ENCODE peak calls at places on chromosome 20, in seven cellular contexts. P is HT1080; R is posterior cingulate gyrus; N is stimulated activated CD4-positive, alpha-beta T cell treated with anti-CD3 and anti-CD28 coated beads, TNF-alpha, amount 100 ng/mL, for 1 hour; K is activated CD4-positive, alpha-beta memory T cell treated with anti-CD3 and anti-CD28 coated beads, Interleukin-2, amount 10 ng/mL, durations not matched to agents 7 days and 5 days; S is tibial artery; I is neural progenitor cell. A is an unnamed sample.

GRCh38 chr20:58994390-58995159 is 12.5 kb downstream of the CTSZ start:
- DNase-seq in P (no peak), R (no peak), N (no peak), K (no peak), S (peak; percentile 52), I (no peak), A (no peak)

GRCh38 chr20:17867546-17867945 is 101.0 kb downstream of the SNX5 start:
- DNase-seq in P (no peak), R (no peak), N (no peak), K (no peak), S (no peak), I (no peak), A (no peak)

GRCh38 chr20:884983-885952 is 30.9 kb downstream of the ANGPT4 start:
- DNase-seq in P (no peak), R (peak; percentile 86), N (no peak), K (no peak), S (peak; percentile 86), I (peak; percentile 94), A (peak; percentile 52)

GRCh38 chr20:11083841-11084240 is 410.0 kb upstream of the JAG1 start:
- DNase-seq in P (peak; percentile 37), R (no peak), N (no peak), K (no peak), S (no peak), I (no peak), A (peak; percentile 74)

GRCh38 chr20:42461965-42462593 is 727.6 kb downstream of the PTPRT start:
- DNase-seq in P (no peak), R (no peak), N (no peak), K (no peak), S (no peak), I (no peak), A (no peak)

GRCh38 chr20:5570442-5570841 is 179.8 kb upstream of the SHLD1 start:
- DNase-seq in P (no peak), R (no peak), N (no peak), K (no peak), S (no peak), I (no peak), A (no peak)

GRCh38 chr20:29878281-29878741 is 1379.2 kb upstream of the DEFB115 start:
- DNase-seq in P (peak; percentile 66), R (peak; percentile 73), N (no peak), K (no peak), S (no peak), I (peak; percentile 24), A (peak; percentile 20)

GRCh38 chr20:48879609-48880008 is 41.9 kb upstream of the ARFGEF2 start:
- DNase-seq in P (peak; percentile 37), R (no peak), N (no peak), K (no peak), S (no peak), I (no peak), A (peak; percentile 20)

GRCh38 chr20:17852323-17852722 is 116.3 kb downstream of the SNX5 start:
- DNase-seq in P (no peak), R (no peak), N (no peak), K (no peak), S (no peak), I (no peak), A (no peak)

GRCh38 chr20:45008521-45009049 is 42.3 kb downstream of the STK4 start:
- DNase-seq in P (no peak), R (no peak), N (no peak), K (no peak), S (no peak), I (no peak), A (no peak)

GRCh38 chr20:58519940-58520712 is 4.9 kb upstream of the APCDD1L start:
- DNase-seq in P (no peak), R (no peak), N (no peak), K (no peak), S (no peak), I (no peak), A (peak; percentile 10)

GRCh38 chr20:14481863-14482262 is 144.5 kb upstream of the FLRT3 start:
- DNase-seq in P (peak; percentile 30), R (no peak), N (no peak), K (no peak), S (no peak), I (no peak), A (peak; percentile 92)

GRCh38 chr20:46512943-46513844 is at the start of gene ZNF334:
- DNase-seq in P (no peak), R (peak; percentile 93), N (peak; percentile 19), K (peak; percentile 48), S (peak; percentile 70), I (peak; percentile 85), A (peak; percentile 23)

A was measured in bronchial epithelial cell.